ENCODE peak calls at places on chromosomes 7 and 10, in eight cellular contexts. One of them, this sample, is unnamed.

GRCh38 chr10:130169136-130169888 is 33.1 kb downstream of the GLRX3 start:
- DNase-seq in iPS-NIHi11: peak
- DNase-seq in tibial nerve: no peak
- DNase-seq in upper lobe of right lung: no peak
- DNase-seq in SK-MEL-5: no peak
- DNase-seq in HCT116: no peak
- DNase-seq in activated naive CD8-positive, alpha-beta T cell treated with anti-CD3 and anti-CD28 coated beads, Interleukin-2, amount 50 U/mL, for 16 hours: no peak
- DNase-seq in stimulated activated naive CD8-positive, alpha-beta T cell treated with anti-CD3 and anti-CD28 coated beads, Interleukin-15, Interleukin-2, amounts not matched to agents 100 U/mL and 50 U/mL, for 24 hours: no peak
- DNase-seq in this sample: peak

GRCh38 chr7:134941185-134941900 is 45.0 kb upstream of the AGBL3 start:
- DNase-seq in stimulated activated naive CD8-positive, alpha-beta T cell treated with anti-CD3 and anti-CD28 coated beads, Interleukin-15, Interleukin-2, amounts not matched to agents 100 U/mL and 50 U/mL, for 24 hours: no peak
- DNase-seq in activated naive CD8-positive, alpha-beta T cell treated with anti-CD3 and anti-CD28 coated beads, Interleukin-2, amount 50 U/mL, for 16 hours: no peak
- DNase-seq in upper lobe of right lung: no peak
- DNase-seq in iPS-NIHi11: peak
- DNase-seq in HCT116: no peak
- DNase-seq in tibial nerve: no peak
- DNase-seq in SK-MEL-5: no peak
- DNase-seq in this sample: no peak

GRCh38 chr7:102453319-102453718 is 11.3 kb downstream of the ALKBH4 start:
- DNase-seq in stimulated activated naive CD8-positive, alpha-beta T cell treated with anti-CD3 and anti-CD28 coated beads, Interleukin-15, Interleukin-2, amounts not matched to agents 100 U/mL and 50 U/mL, for 24 hours: no peak
- DNase-seq in tibial nerve: no peak
- DNase-seq in activated naive CD8-positive, alpha-beta T cell treated with anti-CD3 and anti-CD28 coated beads, Interleukin-2, amount 50 U/mL, for 16 hours: no peak
- DNase-seq in SK-MEL-5: no peak
- DNase-seq in iPS-NIHi11: no peak
- DNase-seq in upper lobe of right lung: no peak
- DNase-seq in HCT116: no peak
- DNase-seq in this sample: no peak

GRCh38 chr7:143216151-143216550 is 5.7 kb upstream of the TAS2R40 start:
- DNase-seq in stimulated activated naive CD8-positive, alpha-beta T cell treated with anti-CD3 and anti-CD28 coated beads, Interleukin-15, Interleukin-2, amounts not matched to agents 100 U/mL and 50 U/mL, for 24 hours: no peak
- DNase-seq in HCT116: no peak
- DNase-seq in tibial nerve: no peak
- DNase-seq in upper lobe of right lung: no peak
- DNase-seq in iPS-NIHi11: no peak
- DNase-seq in activated naive CD8-positive, alpha-beta T cell treated with anti-CD3 and anti-CD28 coated beads, Interleukin-2, amount 50 U/mL, for 16 hours: no peak
- DNase-seq in SK-MEL-5: peak
- DNase-seq in this sample: no peak

GRCh38 chr7:55260171-55260570 is 105.0 kb upstream of the LANCL2 start:
- DNase-seq in stimulated activated naive CD8-positive, alpha-beta T cell treated with anti-CD3 and anti-CD28 coated beads, Interleukin-15, Interleukin-2, amounts not matched to agents 100 U/mL and 50 U/mL, for 24 hours: no peak
- DNase-seq in iPS-NIHi11: no peak
- DNase-seq in activated naive CD8-positive, alpha-beta T cell treated with anti-CD3 and anti-CD28 coated beads, Interleukin-2, amount 50 U/mL, for 16 hours: no peak
- DNase-seq in tibial nerve: no peak
- DNase-seq in HCT116: no peak
- DNase-seq in upper lobe of right lung: no peak
- DNase-seq in SK-MEL-5: no peak
- DNase-seq in this sample: no peak

GRCh38 chr10:44966129-44966815 is 6.7 kb downstream of the RASSF4 start:
- DNase-seq in activated naive CD8-positive, alpha-beta T cell treated with anti-CD3 and anti-CD28 coated beads, Interleukin-2, amount 50 U/mL, for 16 hours: no peak
- DNase-seq in tibial nerve: no peak
- DNase-seq in iPS-NIHi11: no peak
- DNase-seq in HCT116: no peak
- DNase-seq in stimulated activated naive CD8-positive, alpha-beta T cell treated with anti-CD3 and anti-CD28 coated beads, Interleukin-15, Interleukin-2, amounts not matched to agents 100 U/mL and 50 U/mL, for 24 hours: no peak
- DNase-seq in upper lobe of right lung: no peak
- DNase-seq in SK-MEL-5: no peak
- DNase-seq in this sample: no peak

GRCh38 chr7:24978837-24979469 is 1.0 kb downstream of the OSBPL3 start:
- DNase-seq in stimulated activated naive CD8-positive, alpha-beta T cell treated with anti-CD3 and anti-CD28 coated beads, Interleukin-15, Interleukin-2, amounts not matched to agents 100 U/mL and 50 U/mL, for 24 hours: no peak
- DNase-seq in upper lobe of right lung: peak
- DNase-seq in iPS-NIHi11: no peak
- DNase-seq in activated naive CD8-positive, alpha-beta T cell treated with anti-CD3 and anti-CD28 coated beads, Interleukin-2, amount 50 U/mL, for 16 hours: no peak
- DNase-seq in HCT116: no peak
- DNase-seq in tibial nerve: no peak
- DNase-seq in SK-MEL-5: no peak
- DNase-seq in this sample: no peak

GRCh38 chr10:125083576-125083920 is 76.8 kb downstream of the CTBP2 start:
- DNase-seq in HCT116: no peak
- DNase-seq in activated naive CD8-positive, alpha-beta T cell treated with anti-CD3 and anti-CD28 coated beads, Interleukin-2, amount 50 U/mL, for 16 hours: no peak
- DNase-seq in upper lobe of right lung: peak
- DNase-seq in stimulated activated naive CD8-positive, alpha-beta T cell treated with anti-CD3 and anti-CD28 coated beads, Interleukin-15, Interleukin-2, amounts not matched to agents 100 U/mL and 50 U/mL, for 24 hours: no peak
- DNase-seq in tibial nerve: no peak
- DNase-seq in SK-MEL-5: no peak
- DNase-seq in iPS-NIHi11: no peak
- DNase-seq in this sample: no peak

GRCh38 chr7:157682064-157682945 is 345.5 kb downstream of the DNAJB6 start:
- DNase-seq in stimulated activated naive CD8-positive, alpha-beta T cell treated with anti-CD3 and anti-CD28 coated beads, Interleukin-15, Interleukin-2, amounts not matched to agents 100 U/mL and 50 U/mL, for 24 hours: no peak
- DNase-seq in iPS-NIHi11: no peak
- DNase-seq in upper lobe of right lung: peak
- DNase-seq in SK-MEL-5: no peak
- DNase-seq in tibial nerve: peak
- DNase-seq in activated naive CD8-positive, alpha-beta T cell treated with anti-CD3 and anti-CD28 coated beads, Interleukin-2, amount 50 U/mL, for 16 hours: no peak
- DNase-seq in HCT116: no peak
- DNase-seq in this sample: no peak